ENCODE peak calls at places on chromosome 11, in six cellular contexts. N is AG09319; H is Calu3; L is T-helper 9 cell; V is stimulated activated CD4-positive, alpha-beta T cell treated with anti-CD3 and anti-CD28 coated beads, TNF-alpha, amount 100 ng/mL, for 1 hour; S is MM.1S. Q is an unnamed sample.

GRCh38 chr11:92702771-92703170 is 266.7 kb upstream of the MTNR1B start:
- DNase-seq in H (no peak), L (no peak), V (no peak), N (no peak), S (no peak), Q (no peak)

GRCh38 chr11:3046190-3046589 is 11.0 kb downstream of the CARS1 start:
- DNase-seq in H (no peak), L (no peak), V (no peak), S (no peak), N (no peak), Q (no peak)

GRCh38 chr11:108436594-108436993 is 30.7 kb downstream of the C11orf65 start:
- DNase-seq in S (no peak), V (no peak), H (no peak), L (no peak), N (no peak), Q (no peak)

GRCh38 chr11:18321622-18321990 is 334 bp downstream of the HPS5 start:
- DNase-seq in H (no peak), S (no peak), V (no peak), N (no peak), L (no peak), Q (no peak)

GRCh38 chr11:14676068-14676467 is 32.5 kb downstream of the PDE3B start:
- DNase-seq in L (no peak), H (no peak), S (no peak), N (no peak), V (no peak), Q (no peak)

GRCh38 chr11:47179655-47179991 is 2.9 kb upstream of the ARFGAP2 start:
- DNase-seq in V (no peak), N (no peak), S (peak; percentile 51), H (peak; percentile 66), L (no peak), Q (peak; percentile 93)

GRCh38 chr11:110077866-110078325 is 15.3 kb upstream of the ZC3H12C start:
- DNase-seq in S (no peak), H (no peak), L (no peak), N (no peak), V (no peak), Q (no peak)

GRCh38 chr11:131918663-131919062 is 548.2 kb downstream of the NTM start:
- DNase-seq in H (no peak), L (no peak), S (no peak), N (no peak), V (no peak), Q (no peak)

GRCh38 chr11:102920118-102920684 is 35.3 kb downstream of the MMP13 start:
- DNase-seq in S (no peak), V (no peak), H (no peak), N (no peak), L (no peak), Q (no peak)

GRCh38 chr11:43937434-43938411 is 4.7 kb upstream of the C11orf96 start:
- DNase-seq in L (no peak), V (no peak), S (no peak), H (no peak), N (no peak), Q (peak; percentile 75)

GRCh38 chr11:111977141-111978027 is 40.2 kb downstream of the DIXDC1 start:
- DNase-seq in N (no peak), H (peak; percentile 26), S (no peak), V (no peak), L (peak; percentile 4), Q (peak; percentile 70)

GRCh38 chr11:35629914-35630313 is 11.7 kb downstream of the FJX1 start:
- DNase-seq in H (peak; percentile 68), V (no peak), L (no peak), N (peak; percentile 88), S (no peak), Q (peak; percentile 27)

GRCh38 chr11:90235536-90235935 is 12.7 kb upstream of the CHORDC1 start:
- DNase-seq in S (no peak), L (no peak), H (no peak), V (no peak), N (no peak), Q (no peak)

GRCh38 chr11:74330065-74330858 is 18.8 kb upstream of the P4HA3 start:
- DNase-seq in L (no peak), S (no peak), V (no peak), H (no peak), N (no peak), Q (no peak)

GRCh38 chr11:103749158-103749557 is 287.3 kb upstream of the DDI1 start:
- DNase-seq in V (no peak), L (no peak), S (no peak), N (no peak), H (no peak), Q (no peak)

GRCh38 chr11:86571273-86571948 is 101.0 kb downstream of the ME3 start:
- DNase-seq in V (no peak), L (no peak), S (no peak), N (no peak), H (peak; percentile 22), Q (peak; percentile 44)

GRCh38 chr11:109123811-109124787 is 297.9 kb upstream of the C11orf87 start:
- DNase-seq in N (no peak), L (no peak), V (no peak), S (no peak), H (no peak), Q (no peak)

GRCh38 chr11:60852060-60852638 is 3.6 kb downstream of the PTGDR2 start:
- DNase-seq in N (no peak), V (no peak), S (no peak), L (no peak), H (peak; percentile 39), Q (no peak)

GRCh38 chr11:66651011-66651410 is 12.5 kb downstream of the RBM4 start:
- DNase-seq in S (no peak), L (no peak), V (no peak), H (no peak), N (no peak), Q (no peak)

GRCh38 chr11:23856654-23857053 is 640.2 kb upstream of the LUZP2 start:
- DNase-seq in S (no peak), N (no peak), H (no peak), L (no peak), V (no peak), Q (no peak)

GRCh38 chr11:78349114-78349513 is 68.5 kb downstream of the GAB2 start:
- DNase-seq in L (no peak), N (no peak), V (no peak), S (no peak), H (no peak), Q (no peak)